ENCODE peak calls at places on chromosomes 1 and 21, in nine cellular contexts. C, X, F, D, Q, A, G, T and M are unnamed samples.

GRCh38 chr1:156744344-156744743 is 3.5 kb upstream of the MRPL24 start:
- DNase-seq in C (no peak), X (no peak), F (no peak), D (no peak), Q (no peak), A (no peak), G (no peak), T (no peak), M (no peak)

GRCh38 chr1:101112051-101112770 is 86.6 kb upstream of the DPH5 start:
- DNase-seq in C (no peak), X (no peak), F (no peak), D (no peak), Q (no peak), A (no peak), G (peak; percentile 57), T (no peak), M (no peak)

GRCh38 chr21:32112194-32112593 is 166.7 kb downstream of the MIS18A start:
- DNase-seq in C (no peak), X (no peak), F (no peak), D (no peak), Q (no peak), A (no peak), G (no peak), T (no peak), M (no peak)

GRCh38 chr21:28746166-28746565 is 246.5 kb downstream of the LTN1 start:
- DNase-seq in C (no peak), X (no peak), F (no peak), D (no peak), Q (peak; percentile 53), A (no peak), G (no peak), T (no peak), M (peak; percentile 55)

GRCh38 chr1:231986631-231987291 is 360.2 kb downstream of the DISC1 start:
- DNase-seq in C (no peak), X (no peak), F (no peak), D (no peak), Q (no peak), A (no peak), G (no peak), T (no peak), M (peak; percentile 78)

GRCh38 chr1:162878000-162878596 is 17.1 kb upstream of the CCDC190 start:
- DNase-seq in C (peak; percentile 63), X (no peak), F (peak; percentile 48), D (no peak), Q (peak; percentile 65), A (peak; percentile 68), G (no peak), T (peak; percentile 76), M (peak; percentile 80)

GRCh38 chr1:172144445-172145060 is 275.9 kb upstream of the C1orf105 start:
- DNase-seq in C (peak; percentile 81), X (peak; percentile 96), F (peak; percentile 100), D (peak; percentile 96), Q (no peak), A (no peak), G (no peak), T (no peak), M (no peak)

GRCh38 chr1:81510701-81511100 is 290.0 kb upstream of the ADGRL2 start:
- DNase-seq in C (no peak), X (no peak), F (no peak), D (no peak), Q (peak; percentile 68), A (no peak), G (no peak), T (no peak), M (peak; percentile 53)

GRCh38 chr1:245310605-245311531 is 156.1 kb downstream of the KIF26B start:
- DNase-seq in C (no peak), X (no peak), F (no peak), D (no peak), Q (no peak), A (no peak), G (peak; percentile 26), T (peak; percentile 59), M (no peak)

GRCh38 chr1:243732627-243733026 is 117.4 kb downstream of the AKT3 start:
- DNase-seq in C (no peak), X (no peak), F (no peak), D (no peak), Q (no peak), A (no peak), G (no peak), T (no peak), M (no peak)

GRCh38 chr21:25424045-25424444 is 183.2 kb downstream of the MRPL39 start:
- DNase-seq in C (no peak), X (no peak), F (no peak), D (no peak), Q (no peak), A (no peak), G (no peak), T (no peak), M (no peak)

GRCh38 chr1:193988885-193989284 is 802.5 kb upstream of the B3GALT2 start:
- DNase-seq in C (no peak), X (no peak), F (no peak), D (no peak), Q (no peak), A (no peak), G (no peak), T (no peak), M (no peak)

GRCh38 chr1:77824694-77825355 is 45.4 kb downstream of the MIGA1 start:
- DNase-seq in C (no peak), X (no peak), F (no peak), D (no peak), Q (peak; percentile 35), A (no peak), G (no peak), T (no peak), M (peak; percentile 23)

GRCh38 chr1:77828098-77828497 is 48.6 kb downstream of the MIGA1 start:
- DNase-seq in C (no peak), X (no peak), F (no peak), D (no peak), Q (no peak), A (no peak), G (no peak), T (no peak), M (no peak)

GRCh38 chr1:77824083-77824482 is 44.6 kb downstream of the MIGA1 start:
- DNase-seq in C (peak; percentile 63), X (peak; percentile 53), F (peak; percentile 47), D (no peak), Q (peak; percentile 44), A (peak; percentile 12), G (no peak), T (no peak), M (peak; percentile 60)

GRCh38 chr1:77829851-77830250 is 50.4 kb downstream of the MIGA1 start:
- DNase-seq in C (no peak), X (no peak), F (no peak), D (no peak), Q (no peak), A (no peak), G (no peak), T (no peak), M (no peak)

GRCh38 chr1:77825356-77825709 is 45.9 kb downstream of the MIGA1 start:
- DNase-seq in C (peak; percentile 75), X (peak; percentile 27), F (peak; percentile 41), D (no peak), Q (peak; percentile 98), A (peak; percentile 38), G (peak; percentile 9), T (peak; percentile 74), M (peak; percentile 99)
- TF ChIP-seq CTCF in C (peak; percentile 24), X (peak; percentile 34), F (peak; percentile 29), D (no peak), Q (peak; percentile 25), A (peak; percentile 40), G (peak; percentile 44), T (peak; percentile 41), M (peak; percentile 36)

DNA sequence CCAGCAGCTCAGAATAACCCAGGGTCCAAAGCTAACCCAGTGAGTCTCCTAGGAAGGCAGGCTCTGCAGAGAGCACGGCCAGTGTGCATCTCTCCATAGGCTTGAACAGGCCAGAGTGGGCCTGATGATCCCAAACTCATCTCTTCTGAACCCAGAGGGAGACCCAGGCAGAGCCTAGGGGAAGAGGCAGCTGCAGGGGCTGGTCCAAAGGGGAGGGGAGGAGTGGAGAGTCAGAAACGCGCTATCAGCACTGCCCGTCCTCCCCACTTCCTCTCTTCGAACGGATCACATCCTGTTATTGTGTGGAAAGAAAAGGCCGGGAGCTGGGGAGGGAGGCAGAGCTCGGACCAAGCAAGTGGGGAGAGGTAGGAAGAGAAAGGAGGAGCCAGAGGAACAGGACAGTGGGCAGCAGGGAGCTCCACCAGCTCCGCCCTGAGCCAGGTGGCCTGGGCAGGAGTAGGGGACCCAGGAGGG is 20.2 kb downstream of the TAL1 start:
- DNase-seq in C (no peak), X (no peak), F (no peak), D (no peak), Q (no peak), A (no peak), G (no peak), T (no peak), M (no peak)
- H3K4me3 ChIP-seq in C (no peak overlapping the region), X (no peak overlapping the region), F (no peak overlapping the region), D (peak overlapping the region; percentile 21), Q (no peak overlapping the region), A (no peak overlapping the region), G (no peak overlapping the region), T (no peak overlapping the region), M (no peak overlapping the region)

DNA sequence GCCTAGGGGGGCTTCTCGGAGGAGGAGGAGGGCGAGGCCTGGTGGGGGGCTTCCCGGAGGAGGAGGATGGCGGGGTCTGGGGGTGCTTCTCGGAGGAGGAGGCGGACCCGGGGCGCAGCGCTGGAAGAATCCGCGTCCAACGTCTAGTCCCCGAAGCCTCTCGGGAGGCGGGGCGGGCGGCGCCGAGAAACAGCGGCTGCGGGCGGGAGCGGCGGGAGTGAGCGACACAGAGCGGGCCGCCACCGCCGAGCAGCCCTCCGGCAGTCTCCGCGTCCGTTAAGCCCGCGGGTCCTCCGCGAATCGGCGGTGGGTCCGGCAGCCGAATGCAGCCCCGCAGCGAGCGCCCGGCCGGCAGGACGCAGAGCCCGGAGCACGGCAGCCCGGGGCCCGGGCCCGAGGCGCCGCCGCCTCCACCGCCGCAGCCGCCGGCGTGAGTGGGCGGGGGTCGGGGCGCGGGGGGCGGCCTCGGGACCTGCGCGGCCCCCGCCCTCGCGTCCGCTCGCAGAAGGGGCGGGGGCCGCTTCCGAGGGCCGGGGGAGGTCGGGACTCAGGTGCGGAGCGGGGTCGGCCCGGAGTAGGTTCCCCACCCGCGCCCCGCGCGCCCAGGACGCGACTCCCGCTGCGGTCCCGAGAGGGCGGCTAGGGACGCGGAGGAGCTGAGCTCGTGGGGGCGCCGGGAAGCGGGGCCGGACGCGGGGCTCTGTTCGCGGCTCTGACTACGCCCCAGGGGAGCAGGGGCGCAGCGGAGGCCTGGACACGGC is at the start of gene KLHL17:
- DNase-seq in C (no peak), X (no peak), F (no peak), D (no peak), Q (no peak), A (no peak), G (peak; percentile 85), T (peak; percentile 78), M (peak; percentile 80)
- TF ChIP-seq CTCF in C (no peak), X (no peak), F (no peak), D (no peak), Q (no peak), A (no peak), G (no peak), T (no peak), M (no peak)

DNA sequence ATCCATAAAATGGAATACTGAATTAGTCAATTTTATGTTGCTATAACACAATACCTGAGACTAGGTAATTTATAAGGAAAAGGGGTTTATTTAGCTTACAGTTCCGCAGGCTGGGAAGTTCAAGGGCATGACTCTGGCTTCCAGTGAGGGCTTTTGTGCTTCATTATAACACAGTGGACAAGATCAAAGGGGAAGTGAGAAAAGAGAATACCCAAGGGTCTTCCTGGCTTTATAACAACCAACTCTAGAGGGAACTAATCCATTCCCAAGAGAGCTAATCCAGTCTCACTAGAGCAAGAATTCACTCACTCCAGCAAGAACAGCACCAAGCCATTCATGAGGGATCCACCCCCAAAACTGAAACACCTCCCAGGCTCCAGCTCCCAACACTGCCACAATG is 3.1 kb downstream of the KIFAP3 start:
- DNase-seq in C (no peak), X (no peak), F (no peak), D (no peak), Q (no peak), A (no peak), G (no peak), T (no peak), M (no peak)
- H3K4me3 ChIP-seq in C (no peak overlapping the region), X (no peak overlapping the region), F (no peak overlapping the region), D (no peak overlapping the region), Q (no peak overlapping the region), A (no peak overlapping the region), G (no peak overlapping the region), T (no peak overlapping the region), M (no peak overlapping the region)